ENCODE peak calls at places on chromosome 1, in six cellular contexts. N is body of pancreas, R is stomach, V is sigmoid colon, L is tibial nerve, B is transverse colon. X is an unnamed sample.

GRCh38 chr1:67710417-67710816 is 25.4 kb downstream of the GADD45A start:
- DNase-seq in N (no peak), R (no peak), V (no peak), L (no peak), B (no peak), X (peak; percentile 71)

GRCh38 chr1:6260961-6261614 is at the start of gene GPR153:
- DNase-seq in N (no peak), R (peak; percentile 27), V (peak; percentile 79), L (no peak), B (peak; percentile 48), X (no peak)

GRCh38 chr1:160705176-160705745 is 6.4 kb downstream of the CD48 start:
- DNase-seq in N (no peak), R (no peak), V (no peak), L (no peak), B (no peak), X (no peak)

GRCh38 chr1:3924871-3925655 is 25.0 kb upstream of the C1orf174 start:
- DNase-seq in N (no peak), R (no peak), V (no peak), L (no peak), B (no peak), X (peak; percentile 48)

GRCh38 chr1:186792870-186793581 is 35.7 kb upstream of the PLA2G4A start:
- DNase-seq in N (no peak), R (no peak), V (no peak), L (no peak), B (no peak), X (no peak)

GRCh38 chr1:54995835-54996234 is 2.9 kb upstream of the BSND start:
- DNase-seq in N (no peak), R (no peak), V (no peak), L (no peak), B (no peak), X (no peak)

GRCh38 chr1:170494369-170494768 is 37.6 kb upstream of the GORAB start:
- DNase-seq in N (peak; percentile 27), R (no peak), V (no peak), L (no peak), B (peak; percentile 42), X (peak; percentile 16)

GRCh38 chr1:53256744-53257453 is 18.6 kb upstream of the MAGOH start:
- DNase-seq in N (no peak), R (no peak), V (no peak), L (no peak), B (no peak), X (no peak)

GRCh38 chr1:203124011-203124410 is 3.5 kb upstream of the ADORA1 start:
- DNase-seq in N (no peak), R (no peak), V (no peak), L (no peak), B (no peak), X (peak; percentile 35)

GRCh38 chr1:203124546-203125317 is 2.8 kb upstream of the ADORA1 start:
- DNase-seq in N (no peak), R (no peak), V (no peak), L (no peak), B (no peak), X (peak; percentile 57)

GRCh38 chr1:203127672-203128611 is at the start of gene ADORA1:
- DNase-seq in N (peak; percentile 83), R (peak; percentile 74), V (peak; percentile 87), L (peak; percentile 55), B (peak; percentile 67), X (peak; percentile 91)

GRCh38 chr1:203126866-203127671 is 457 bp upstream of the ADORA1 start:
- DNase-seq in N (no peak), R (no peak), V (no peak), L (no peak), B (no peak), X (peak; percentile 32)

DNA sequence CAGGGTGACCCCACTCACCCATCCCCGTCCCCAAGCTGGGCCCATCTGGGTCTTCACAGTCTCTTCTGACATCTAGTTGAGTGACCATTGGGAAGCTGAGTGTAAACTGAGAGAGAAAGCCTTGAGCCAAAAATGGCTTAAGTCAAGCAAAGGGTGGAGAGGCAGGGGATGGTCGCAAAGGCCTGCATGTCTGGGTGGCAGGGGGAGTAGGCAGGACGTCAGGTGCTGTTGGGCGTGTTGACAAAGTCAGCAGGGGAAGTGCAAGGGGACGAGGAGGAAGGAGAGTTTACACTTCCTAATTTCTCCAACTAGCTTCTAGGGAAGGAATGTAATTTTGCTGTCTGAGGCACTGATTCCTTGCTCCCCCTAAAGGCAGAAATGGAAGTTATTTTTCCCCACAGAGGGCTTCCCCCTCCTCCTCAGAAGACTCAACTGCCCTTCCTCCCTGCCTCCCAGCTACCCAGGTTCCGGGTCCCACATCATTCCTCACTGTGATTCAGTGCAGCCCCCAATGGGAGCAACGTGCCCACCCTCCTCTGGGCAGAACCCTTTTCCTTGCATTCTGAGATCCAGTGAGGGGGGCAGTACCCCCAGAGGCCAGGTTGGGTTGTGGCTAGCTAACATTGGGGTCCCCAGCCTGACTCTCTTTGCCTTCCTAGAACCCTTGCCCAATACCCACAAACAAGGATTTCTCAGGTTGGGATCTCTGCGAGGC is 1.2 kb upstream of the ADORA1 start:
- DNase-seq in N (no peak), R (no peak), V (no peak), L (no peak), B (no peak), X (no peak)
- H3K4me1 ChIP-seq in N (peaks cover 58% of the 10 kb centered on the region), R (peaks cover 27% of the 10 kb centered on the region), V (peaks cover 27% of the 10 kb centered on the region), L (peaks cover 12% of the 10 kb centered on the region), B (peaks cover 14% of the 10 kb centered on the region), X (peaks cover 43% of the 10 kb centered on the region)

GRCh38 chr1:205926636-205927035 is 16.6 kb downstream of the SLC26A9 start:
- DNase-seq in N (no peak), R (peak; percentile 4), V (peak; percentile 36), L (no peak), B (no peak), X (no peak)

GRCh38 chr1:205925730-205926129 is 17.5 kb downstream of the SLC26A9 start:
- DNase-seq in N (no peak), R (peak; percentile 18), V (peak; percentile 44), L (no peak), B (no peak), X (no peak)

GRCh38 chr1:205927676-205928075 is 15.6 kb downstream of the SLC26A9 start:
- DNase-seq in N (no peak), R (no peak), V (peak; percentile 56), L (no peak), B (no peak), X (no peak)

GRCh38 chr1:205927247-205927646 is 16.0 kb downstream of the SLC26A9 start:
- DNase-seq in N (peak; percentile 1), R (no peak), V (no peak), L (no peak), B (no peak), X (no peak)

GRCh38 chr1:205926213-205926612 is 17.0 kb downstream of the SLC26A9 start:
- DNase-seq in N (peak; percentile 3), R (peak; percentile 0), V (peak; percentile 29), L (no peak), B (no peak), X (no peak)
- H3K27ac ChIP-seq in N (no peak overlapping the region), R (no peak overlapping the region), V (no peak overlapping the region), L (no peak overlapping the region), B (no peak overlapping the region), X (no peak overlapping the region)

DNA sequence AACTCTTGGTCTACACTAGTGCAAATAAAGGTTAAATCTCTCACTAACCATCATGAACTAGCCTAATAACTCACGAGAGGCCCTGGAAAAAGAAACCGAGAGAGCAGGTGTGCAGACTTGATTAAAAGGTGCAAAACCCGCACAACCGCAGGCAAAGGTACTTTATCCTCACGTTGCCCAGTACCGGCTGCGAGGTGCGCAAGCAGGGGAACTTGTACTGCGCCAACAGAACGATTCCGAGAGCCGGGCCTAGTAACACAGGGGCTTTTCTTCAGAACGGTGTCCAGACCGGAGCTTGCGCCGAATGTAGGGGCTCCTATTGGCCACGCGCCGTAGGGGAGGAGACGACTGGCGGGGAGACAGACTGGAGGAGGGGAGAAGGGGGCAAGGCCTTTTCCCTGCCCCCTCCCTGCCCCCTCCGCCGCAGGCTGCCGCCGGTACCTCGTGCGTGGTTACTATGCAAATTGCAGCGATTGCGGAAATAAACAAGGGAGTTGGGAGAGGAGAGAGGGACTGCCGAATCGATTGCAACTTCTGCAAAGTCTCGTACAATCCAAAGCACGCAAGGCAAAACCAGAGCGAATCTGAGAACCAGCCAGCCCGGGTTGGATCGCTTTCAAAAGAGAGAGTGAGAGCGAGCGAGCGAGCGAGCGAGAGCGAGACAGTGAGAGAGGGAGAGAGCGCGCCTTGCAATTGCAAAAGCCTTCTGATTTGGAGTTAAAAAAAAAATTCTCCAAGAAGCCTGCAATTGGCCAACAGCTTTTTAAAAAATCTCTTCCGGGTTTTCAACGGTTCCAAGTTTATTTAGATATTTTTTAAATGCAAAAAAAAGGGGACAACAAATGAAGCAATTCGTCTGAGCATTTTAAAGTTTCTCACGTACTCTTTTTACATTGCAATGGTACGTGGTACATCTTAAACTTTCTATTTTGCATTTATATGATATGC is 5.4 kb upstream of the NFIA start:
- DNase-seq in N (peak; percentile 88), R (peak; percentile 87), V (peak; percentile 91), L (peak; percentile 72), B (peak; percentile 93), X (peak; percentile 91)
- TF ChIP-seq POLR2A in N (peak; percentile 78), R (no peak), V (no peak), L (no peak), B (peak; percentile 61), X (no peak)

GRCh38 chr1:27148591-27148990 is 6.3 kb downstream of the SLC9A1 start:
- DNase-seq in N (no peak), R (no peak), V (no peak), L (no peak), B (no peak), X (no peak)
- H3K4me1 ChIP-seq in N (peaks cover 40% of the 10 kb centered on the region), R (peaks cover 61% of the 10 kb centered on the region), V (peaks cover 76% of the 10 kb centered on the region), L (peaks cover 47% of the 10 kb centered on the region), B (peaks cover 50% of the 10 kb centered on the region), X (peaks cover 37% of the 10 kb centered on the region)

GRCh38 chr1:151313501-151313900 is 13.7 kb downstream of the PI4KB start:
- DNase-seq in N (no peak), R (no peak), V (peak; percentile 80), L (no peak), B (no peak), X (no peak)
- H3K27ac ChIP-seq in N (peak overlapping the region; percentile 35), R (peak overlapping the region; percentile 84), V (peak overlapping the region; percentile 82), L (peak overlapping the region; percentile 95), B (peak overlapping the region; percentile 80), X (peak overlapping the region; percentile 52)

GRCh38 chr1:110049801-110050601 is 15.6 kb downstream of the STRIP1 start:
- DNase-seq in N (no peak), R (no peak), V (no peak), L (no peak), B (no peak), X (no peak)
- TF ChIP-seq POLR2A in N (no peak), R (no peak), V (no peak), L (no peak), B (no peak), X (no peak)

DNA sequence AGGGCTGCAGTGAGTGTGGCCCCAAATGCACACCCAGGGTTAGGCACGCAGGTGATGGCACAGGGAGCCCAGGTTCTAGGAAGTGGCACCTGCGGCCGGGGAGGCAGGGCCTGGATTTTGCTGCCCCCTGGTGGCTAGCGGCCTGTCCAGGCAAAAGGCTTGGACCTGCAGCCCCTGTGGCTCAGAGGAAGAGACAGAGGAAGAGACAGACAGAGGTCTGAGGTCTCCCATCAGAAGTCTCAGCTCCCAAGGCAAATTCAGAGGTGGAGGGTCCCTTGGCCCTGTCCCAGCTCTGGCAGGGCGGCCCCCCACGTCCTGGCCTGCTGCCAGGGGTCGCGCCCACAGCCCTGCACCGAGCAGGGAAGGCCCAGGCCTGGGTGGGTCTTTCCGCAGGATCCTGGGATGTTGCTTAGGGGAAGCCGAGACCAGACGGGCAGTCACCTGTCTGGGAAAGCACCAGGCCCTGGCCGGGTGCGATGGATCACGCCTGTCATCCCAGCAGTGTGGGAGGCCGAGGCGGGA is 8.0 kb upstream of the TNFRSF14 start:
- DNase-seq in N (peak; percentile 87), R (peak; percentile 90), V (peak; percentile 91), L (peak; percentile 77), B (peak; percentile 94), X (peak; percentile 88)
- H3K4me1 ChIP-seq in N (peaks cover 49% of the 10 kb centered on the region), R (peaks cover 57% of the 10 kb centered on the region), V (peaks cover 48% of the 10 kb centered on the region), L (peaks cover 45% of the 10 kb centered on the region), B (peaks cover 57% of the 10 kb centered on the region), X (peaks cover 54% of the 10 kb centered on the region)

X was measured in testis.